ENCODE peak calls at places on chromosomes 5 and 9, in ten cellular contexts. Q is effector memory CD8-positive, alpha-beta T cell; H is epithelial cell of esophagus; D is activated effector memory CD4-positive, alpha-beta T cell treated with Interleukin-2 at 50 U/mL for 16 hours; W is AG04450; B is NCI-H1105 treated with DMSO at 0.1 percent for 48 hours; K is activated CD4-positive, CD25-positive, alpha-beta regulatory T cell treated with anti-CD3 and anti-CD28 coated beads, Interleukin-2, amount 50 U/mL, for 72 hours; A is NCI-H1092 treated with DMSO at 0.1 percent for 48 hours; L is GM19239; I is NCI-H1436. T is an unnamed sample.

GRCh38 chr9:136629879-136630661 is 32.6 kb upstream of the EGFL7 start:
- DNase-seq in Q (peak; percentile 50), H (peak; percentile 48), D (peak; percentile 38), W (no peak), B (no peak), K (peak; percentile 60), A (peak; percentile 27), L (no peak), I (no peak), T (no peak)

GRCh38 chr9:70054546-70054945 is 10.9 kb downstream of the MAMDC2 start:
- DNase-seq in Q (no peak), H (no peak), D (no peak), W (no peak), B (no peak), K (no peak), A (no peak), L (no peak), I (no peak), T (no peak)

GRCh38 chr5:154269414-154269813 is 78.9 kb downstream of the GALNT10 start:
- DNase-seq in Q (no peak), H (no peak), D (no peak), W (no peak), B (no peak), K (no peak), A (no peak), L (no peak), I (no peak), T (no peak)

GRCh38 chr5:100900142-100900795 is 2.8 kb downstream of the ST8SIA4 start:
- DNase-seq in Q (no peak), H (peak; percentile 33), D (no peak), W (no peak), B (peak; percentile 24), K (no peak), A (peak; percentile 51), L (no peak), I (peak; percentile 70), T (no peak)

GRCh38 chr5:60794691-60795090 is 49.4 kb downstream of the ELOVL7 start:
- DNase-seq in Q (no peak), H (no peak), D (no peak), W (no peak), B (no peak), K (no peak), A (no peak), L (no peak), I (no peak), T (no peak)

GRCh38 chr9:111857555-111858211 is 38.9 kb upstream of the UGCG start:
- DNase-seq in Q (no peak), H (peak; percentile 89), D (no peak), W (no peak), B (no peak), K (no peak), A (no peak), L (no peak), I (no peak), T (no peak)

GRCh38 chr9:38437193-38437823 is 13.1 kb upstream of the IGFBPL1 start:
- DNase-seq in Q (no peak), H (peak; percentile 40), D (no peak), W (peak; percentile 8), B (no peak), K (no peak), A (no peak), L (no peak), I (no peak), T (no peak)

GRCh38 chr5:147160923-147161663 is 73.7 kb upstream of the STK32A start:
- DNase-seq in Q (no peak), H (no peak), D (no peak), W (no peak), B (no peak), K (no peak), A (peak; percentile 4), L (no peak), I (no peak), T (no peak)

GRCh38 chr9:109604788-109605187 is 106.7 kb upstream of the PTPN3 start:
- DNase-seq in Q (no peak), H (no peak), D (no peak), W (no peak), B (no peak), K (no peak), A (no peak), L (no peak), I (no peak), T (no peak)

GRCh38 chr5:61675015-61675692 is 343.1 kb downstream of the ZSWIM6 start:
- DNase-seq in Q (no peak), H (no peak), D (no peak), W (no peak), B (no peak), K (no peak), A (no peak), L (no peak), I (peak; percentile 39), T (no peak)

GRCh38 chr5:127886141-127886540 is 182.9 kb downstream of the CCDC192 start:
- DNase-seq in Q (no peak), H (no peak), D (no peak), W (no peak), B (no peak), K (no peak), A (no peak), L (no peak), I (no peak), T (no peak)

GRCh38 chr5:109589983-109590382 is 99.7 kb upstream of the MAN2A1 start:
- DNase-seq in Q (no peak), H (peak; percentile 33), D (no peak), W (no peak), B (no peak), K (no peak), A (no peak), L (no peak), I (no peak), T (no peak)

GRCh38 chr5:163634061-163634460 is 128.6 kb downstream of the MAT2B start:
- DNase-seq in Q (no peak), H (peak; percentile 75), D (no peak), W (no peak), B (no peak), K (no peak), A (no peak), L (no peak), I (no peak), T (no peak)

GRCh38 chr9:126149661-126150060 is 177.0 kb upstream of the MVB12B start:
- DNase-seq in Q (no peak), H (no peak), D (no peak), W (no peak), B (no peak), K (no peak), A (no peak), L (no peak), I (no peak), T (no peak)

GRCh38 chr5:131610198-131611063 is 24.6 kb downstream of the RAPGEF6 start:
- DNase-seq in Q (no peak), H (peak; percentile 81), D (no peak), W (peak; percentile 83), B (no peak), K (no peak), A (no peak), L (no peak), I (no peak), T (no peak)

GRCh38 chr9:5389109-5389732 is 48.5 kb downstream of the PLGRKT start:
- DNase-seq in Q (no peak), H (peak; percentile 70), D (no peak), W (peak; percentile 54), B (no peak), K (no peak), A (no peak), L (no peak), I (no peak), T (no peak)

GRCh38 chr9:117672397-117672796 is 31.8 kb upstream of the TLR4 start:
- DNase-seq in Q (no peak), H (peak; percentile 11), D (no peak), W (no peak), B (no peak), K (no peak), A (no peak), L (no peak), I (no peak), T (no peak)

GRCh38 chr5:80745490-80745889 is 90.7 kb upstream of the DHFR start:
- DNase-seq in Q (no peak), H (peak; percentile 75), D (no peak), W (no peak), B (no peak), K (no peak), A (no peak), L (no peak), I (no peak), T (no peak)

GRCh38 chr9:68446836-68447235 is 90.4 kb downstream of the PGM5 start:
- DNase-seq in Q (no peak), H (no peak), D (no peak), W (no peak), B (no peak), K (no peak), A (no peak), L (no peak), I (no peak), T (no peak)

GRCh38 chr9:78676623-78677022 is 379.7 kb downstream of the PSAT1 start:
- DNase-seq in Q (no peak), H (no peak), D (no peak), W (no peak), B (no peak), K (no peak), A (no peak), L (no peak), I (no peak), T (no peak)

GRCh38 chr5:115460476-115460875 is 84.1 kb downstream of the FEM1C start:
- DNase-seq in Q (no peak), H (peak; percentile 90), D (no peak), W (peak; percentile 37), B (no peak), K (no peak), A (no peak), L (no peak), I (no peak), T (no peak)

GRCh38 chr5:92513067-92513466 is 1068.0 kb downstream of the NR2F1-AS1 start:
- DNase-seq in Q (no peak), H (peak; percentile 87), D (no peak), W (no peak), B (no peak), K (no peak), A (no peak), L (no peak), I (no peak), T (no peak)

GRCh38 chr5:95759634-95760033 is 28.5 kb downstream of the RHOBTB3 start:
- DNase-seq in Q (no peak), H (no peak), D (no peak), W (peak; percentile 32), B (no peak), K (no peak), A (peak; percentile 14), L (no peak), I (no peak), T (no peak)